ENCODE peak calls at places on chromosomes 5 and 9, in seven cellular contexts. M, H, L, P, S, R and C are unnamed samples.
A peak's percentile ranks its signal among the peaks of the same experiment; 100 is the strongest.

GRCh38 chr9:36924071-36924470 is 110.0 kb downstream of the PAX5 start:
- DNase-seq in L (no peak), S (no peak), M (peak; percentile 63), H (no peak), R (peak; percentile 45), P (peak; percentile 81), C (no peak)

GRCh38 chr9:130354806-130355205 is 89.2 kb downstream of the HMCN2 start:
- DNase-seq in R (no peak), M (no peak), H (no peak), S (no peak), P (no peak), L (no peak), C (no peak)

GRCh38 chr5:159825551-159826051 is 90.7 kb upstream of the ADRA1B start:
- DNase-seq in H (peak; percentile 32), M (no peak), R (no peak), L (peak; percentile 18), S (peak; percentile 83), P (no peak), C (no peak)

GRCh38 chr9:105193560-105193959 is 50.9 kb upstream of the SLC44A1 start:
- DNase-seq in M (peak; percentile 58), L (no peak), S (no peak), H (no peak), P (no peak), R (no peak), C (no peak)

GRCh38 chr5:9888517-9888916 is 258.4 kb upstream of the TAS2R1 start:
- DNase-seq in M (no peak), L (no peak), S (no peak), P (peak; percentile 96), H (no peak), R (no peak), C (no peak)

GRCh38 chr9:124617477-124618141 is 110.4 kb upstream of the NR5A1 start:
- DNase-seq in P (peak; percentile 79), S (peak; percentile 81), H (peak; percentile 74), R (peak; percentile 66), M (peak; percentile 81), L (peak; percentile 83), C (peak; percentile 88)

GRCh38 chr5:159056201-159056600 is 43.5 kb downstream of the EBF1 start:
- DNase-seq in R (no peak), M (no peak), P (no peak), H (no peak), L (no peak), S (no peak), C (no peak)

GRCh38 chr5:178324481-178325310 is 92.1 kb upstream of the PHYKPL start:
- DNase-seq in M (peak; percentile 51), L (no peak), P (no peak), S (no peak), H (no peak), R (no peak), C (no peak)

GRCh38 chr9:16628421-16628820 is 242.0 kb downstream of the BNC2 start:
- DNase-seq in H (no peak), M (no peak), R (no peak), S (no peak), L (no peak), P (peak; percentile 65), C (no peak)

GRCh38 chr5:72956324-72957140 is 691 bp downstream of the FCHO2 start:
- DNase-seq in S (peak; percentile 39), M (peak; percentile 80), R (peak; percentile 29), P (peak; percentile 56), H (peak; percentile 47), L (peak; percentile 51), C (peak; percentile 54)

GRCh38 chr5:72938206-72938605 is 17.6 kb upstream of the FCHO2 start:
- DNase-seq in M (no peak), S (no peak), R (no peak), H (no peak), L (no peak), P (peak; percentile 32), C (no peak)

GRCh38 chr9:35042081-35042604 is 30.3 kb downstream of the VCP start:
- DNase-seq in P (peak; percentile 49), R (no peak), M (peak; percentile 87), S (no peak), H (no peak), L (no peak), C (peak; percentile 23)

GRCh38 chr9:37363124-37363523 is 59.4 kb upstream of the GRHPR start:
- DNase-seq in R (no peak), S (no peak), H (no peak), P (no peak), M (no peak), L (no peak), C (no peak)

GRCh38 chr9:113488490-113488889 is 25.0 kb downstream of the RGS3 start:
- DNase-seq in P (peak; percentile 30), M (no peak), H (no peak), L (peak; percentile 6), R (no peak), S (no peak), C (no peak)

GRCh38 chr9:109861918-109862317 is 81.9 kb downstream of the PALM2AKAP2 start:
- DNase-seq in R (no peak), L (no peak), H (no peak), M (peak; percentile 24), S (no peak), P (no peak), C (no peak)

GRCh38 chr9:126520453-126520852 is 93.3 kb upstream of the LMX1B start:
- DNase-seq in P (no peak), L (no peak), S (no peak), H (no peak), M (no peak), R (no peak), C (no peak)

GRCh38 chr5:131758520-131758900 is 38.3 kb downstream of the FNIP1 start:
- DNase-seq in R (no peak), M (no peak), P (peak; percentile 57), S (no peak), L (no peak), H (no peak), C (no peak)

GRCh38 chr5:89071101-89071940 is 188.3 kb upstream of the MEF2C start:
- DNase-seq in P (no peak), R (no peak), L (no peak), M (no peak), S (no peak), H (no peak), C (no peak)

GRCh38 chr9:86246752-86247161 is 12.7 kb downstream of the C9orf153 start:
- DNase-seq in H (no peak), S (no peak), P (no peak), R (peak; percentile 61), L (no peak), M (peak; percentile 85), C (no peak)

GRCh38 chr5:133337795-133338445 is 274.4 kb downstream of the FSTL4 start:
- DNase-seq in R (no peak), M (no peak), L (no peak), P (no peak), H (no peak), S (no peak), C (no peak)

GRCh38 chr5:72234265-72234700 is 85.8 kb downstream of the MRPS27 start:
- DNase-seq in S (no peak), M (peak; percentile 89), H (no peak), P (peak; percentile 73), L (no peak), R (no peak), C (no peak)

GRCh38 chr9:117265253-117265652 is 149.6 kb downstream of the ASTN2 start:
- DNase-seq in P (no peak), M (no peak), R (no peak), H (no peak), S (no peak), L (no peak), C (no peak)

GRCh38 chr9:125413579-125413978 is 152.0 kb downstream of the GAPVD1 start:
- DNase-seq in P (no peak), S (no peak), H (no peak), R (no peak), M (no peak), L (no peak), C (no peak)

GRCh38 chr5:139862313-139862712 is 66.7 kb downstream of the PSD2 start:
- DNase-seq in M (no peak), H (no peak), P (peak; percentile 7), S (no peak), R (no peak), L (no peak), C (no peak)

GRCh38 chr5:157563373-157564148 is 12.0 kb downstream of the ADAM19 start:
- DNase-seq in R (no peak), L (no peak), M (no peak), H (peak; percentile 63), S (no peak), P (peak; percentile 94), C (no peak)
- TF ChIP-seq POLR2A in R (no peak), L (no peak), M (no peak), H (no peak), S (no peak), P (no peak), C (no peak)

GRCh38 chr9:128552153-128552743 is at the start of gene SPTAN1:
- DNase-seq in L (peak; percentile 93), M (peak; percentile 92), H (peak; percentile 95), R (peak; percentile 61), P (peak; percentile 84), S (peak; percentile 89), C (peak; percentile 85)
- TF ChIP-seq CTCF in L (no peak), M (no peak), H (no peak), R (peak; percentile 23), P (no peak), S (no peak), C (no peak)

GRCh38 chr5:16180789-16181082 is 1.1 kb upstream of the MARCHF11 start:
- DNase-seq in P (no peak), S (no peak), H (no peak), R (no peak), M (no peak), L (no peak), C (no peak)

GRCh38 chr5:16179936-16180788 is 571 bp upstream of the MARCHF11 start:
- DNase-seq in P (no peak), H (no peak), S (no peak), L (no peak), M (no peak), R (no peak), C (no peak)

GRCh38 chr5:16179511-16179935 is at the start of gene MARCHF11:
- DNase-seq in H (no peak), P (no peak), L (no peak), S (no peak), M (no peak), R (no peak), C (no peak)

GRCh38 chr5:16178745-16179372 is 732 bp downstream of the MARCHF11 start:
- DNase-seq in P (peak; percentile 43), M (peak; percentile 28), S (peak; percentile 45), L (peak; percentile 44), R (peak; percentile 4), H (peak; percentile 18), C (peak; percentile 26)
- H3K4me3 ChIP-seq in P (peak overlapping the region; percentile 30), M (no peak overlapping the region), S (peak overlapping the region; percentile 28), L (peak overlapping the region; percentile 6), R (no peak overlapping the region), H (no peak overlapping the region), C (no peak overlapping the region)

DNA sequence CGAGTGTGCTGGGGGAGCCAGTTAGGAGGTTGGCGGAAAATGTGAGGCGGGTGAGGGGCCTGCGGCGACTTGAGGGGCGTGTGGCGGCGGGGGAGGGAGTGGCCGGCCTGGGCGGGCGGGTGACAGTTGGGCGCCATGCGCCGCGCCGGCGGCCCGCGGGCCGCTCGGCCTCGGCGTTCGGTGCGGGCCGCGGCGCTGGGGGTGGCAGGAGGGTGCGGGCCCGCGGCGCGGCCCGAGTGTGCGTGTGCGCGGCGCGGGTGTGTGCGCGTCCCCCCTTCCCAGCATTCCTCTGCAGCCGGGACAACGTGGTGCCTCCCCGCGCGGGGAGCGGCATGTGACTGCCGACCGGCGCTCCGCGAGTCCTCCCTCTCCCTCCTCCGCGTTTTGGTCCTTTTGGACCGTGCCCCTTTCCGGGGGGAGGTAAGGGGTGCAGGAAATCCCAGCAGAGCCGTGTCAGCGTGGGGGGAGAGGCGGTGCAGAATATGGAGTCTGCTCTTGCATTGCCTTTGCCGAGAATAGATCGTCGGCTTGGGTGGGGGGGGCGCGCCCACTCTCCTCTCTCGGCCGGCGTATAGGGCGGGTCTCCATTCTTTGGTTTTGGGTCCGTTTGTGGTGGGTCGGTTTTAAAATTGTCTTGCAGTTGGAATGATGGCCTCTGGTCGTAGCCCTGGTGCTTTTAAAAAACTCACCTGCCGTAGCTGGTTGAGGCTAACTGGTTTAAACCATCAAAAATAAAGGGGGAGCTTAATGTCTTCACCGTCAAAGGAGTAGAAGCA is 1.9 kb downstream of the LARP1 start:
- DNase-seq in L (peak; percentile 53), H (peak; percentile 65), R (no peak), M (peak; percentile 77), S (peak; percentile 48), P (peak; percentile 30), C (no peak)
- TF ChIP-seq POLR2A in L (no peak), H (no peak), R (no peak), M (no peak), S (no peak), P (no peak), C (peak; percentile 53)